ENCODE peak calls at places on chromosome 2, in five cellular contexts. R is fibroblast of mammary gland, Z is uterus, T is dorsolateral prefrontal cortex, N is fibroblast of lung. U is an unnamed sample.

GRCh38 chr2:39059366-39059952 is 61.4 kb downstream of the SOS1 start:
- DNase-seq in R (peak), Z (no peak), T (no peak), N (peak), U (no peak)

GRCh38 chr2:241870611-241871537 is 1.3 kb downstream of the RTP5 start:
- DNase-seq in R (no peak), Z (no peak), T (no peak), N (no peak), U (no peak)

GRCh38 chr2:168357799-168358504 is 98.1 kb upstream of the CERS6 start:
- DNase-seq in R (no peak), Z (no peak), T (no peak), N (no peak), U (no peak)

GRCh38 chr2:111898703-111899514 is 502 bp downstream of the MERTK start:
- DNase-seq in R (no peak), Z (no peak), T (no peak), N (peak), U (peak)

GRCh38 chr2:200422532-200423262 is 87.2 kb downstream of the KCTD18 start:
- DNase-seq in R (no peak), Z (no peak), T (no peak), N (no peak), U (no peak)

GRCh38 chr2:161842751-161843433 is 218.7 kb downstream of the SLC4A10 start:
- DNase-seq in R (no peak), Z (no peak), T (no peak), N (no peak), U (no peak)

GRCh38 chr2:55862269-55862668 is 61.3 kb downstream of the EFEMP1 start:
- DNase-seq in R (peak), Z (peak), T (no peak), N (peak), U (no peak)

GRCh38 chr2:220891405-220891804 is 680.7 kb downstream of the EPHA4 start:
- DNase-seq in R (peak), Z (no peak), T (no peak), N (peak), U (no peak)

GRCh38 chr2:121902616-121903015 is 147.2 kb downstream of the TSN start:
- DNase-seq in R (no peak), Z (no peak), T (no peak), N (no peak), U (no peak)

GRCh38 chr2:119065146-119065545 is 93.4 kb downstream of the C1QL2 start:
- DNase-seq in R (no peak), Z (no peak), T (no peak), N (no peak), U (no peak)

GRCh38 chr2:180621366-180621765 is 359.0 kb upstream of the UBE2E3 start:
- DNase-seq in R (no peak), Z (no peak), T (no peak), N (no peak), U (no peak)

GRCh38 chr2:5914831-5915611 is 222.8 kb downstream of the SOX11 start:
- DNase-seq in R (no peak), Z (no peak), T (no peak), N (peak), U (no peak)

GRCh38 chr2:5549061-5549601 is 143.1 kb upstream of the SOX11 start:
- DNase-seq in R (no peak), Z (no peak), T (no peak), N (peak), U (no peak)

GRCh38 chr2:44325897-44326296 is 35.4 kb downstream of the PREPL start:
- DNase-seq in R (no peak), Z (no peak), T (no peak), N (no peak), U (no peak)

GRCh38 chr2:204645018-204645775 is 99.9 kb downstream of the PARD3B start:
- DNase-seq in R (peak), Z (no peak), T (no peak), N (peak), U (no peak)

GRCh38 chr2:56191617-56192016 is 7.8 kb downstream of the CCDC85A start:
- DNase-seq in R (peak), Z (no peak), T (no peak), N (peak), U (no peak)

GRCh38 chr2:54855434-54855833 is 132.0 kb downstream of the EML6 start:
- DNase-seq in R (peak), Z (no peak), T (no peak), N (peak), U (no peak)

GRCh38 chr2:119025013-119025412 is 83.0 kb downstream of the MARCO start:
- DNase-seq in R (no peak), Z (no peak), T (no peak), N (no peak), U (no peak)

GRCh38 chr2:73947412-73948018 is 20.8 kb downstream of the DGUOK start:
- DNase-seq in R (no peak), Z (no peak), T (no peak), N (no peak), U (no peak)

GRCh38 chr2:222076978-222077690 is 221.7 kb downstream of the PAX3 start:
- DNase-seq in R (no peak), Z (no peak), T (no peak), N (peak), U (no peak)

GRCh38 chr2:128734521-128735295 is 416.0 kb upstream of the HS6ST1 start:
- DNase-seq in R (peak), Z (no peak), T (no peak), N (peak), U (peak)

GRCh38 chr2:67259581-67260347 is 137.4 kb upstream of the ETAA1 start:
- DNase-seq in R (peak), Z (peak), T (no peak), N (peak), U (no peak)

GRCh38 chr2:69997296-69998184 is 36.1 kb upstream of the ASPRV1 start:
- DNase-seq in R (peak), Z (no peak), T (no peak), N (peak), U (no peak)

GRCh38 chr2:223998983-223999382 is 40.1 kb downstream of the SERPINE2 start:
- DNase-seq in R (no peak), Z (no peak), T (no peak), N (peak), U (no peak)

GRCh38 chr2:74646829-74647482 is 1.2 kb downstream of the M1AP start:
- DNase-seq in R (no peak), Z (no peak), T (no peak), N (no peak), U (no peak)

GRCh38 chr2:226904592-226904991 is 68.7 kb downstream of the RHBDD1 start:
- DNase-seq in R (no peak), Z (no peak), T (no peak), N (no peak), U (no peak)

DNA sequence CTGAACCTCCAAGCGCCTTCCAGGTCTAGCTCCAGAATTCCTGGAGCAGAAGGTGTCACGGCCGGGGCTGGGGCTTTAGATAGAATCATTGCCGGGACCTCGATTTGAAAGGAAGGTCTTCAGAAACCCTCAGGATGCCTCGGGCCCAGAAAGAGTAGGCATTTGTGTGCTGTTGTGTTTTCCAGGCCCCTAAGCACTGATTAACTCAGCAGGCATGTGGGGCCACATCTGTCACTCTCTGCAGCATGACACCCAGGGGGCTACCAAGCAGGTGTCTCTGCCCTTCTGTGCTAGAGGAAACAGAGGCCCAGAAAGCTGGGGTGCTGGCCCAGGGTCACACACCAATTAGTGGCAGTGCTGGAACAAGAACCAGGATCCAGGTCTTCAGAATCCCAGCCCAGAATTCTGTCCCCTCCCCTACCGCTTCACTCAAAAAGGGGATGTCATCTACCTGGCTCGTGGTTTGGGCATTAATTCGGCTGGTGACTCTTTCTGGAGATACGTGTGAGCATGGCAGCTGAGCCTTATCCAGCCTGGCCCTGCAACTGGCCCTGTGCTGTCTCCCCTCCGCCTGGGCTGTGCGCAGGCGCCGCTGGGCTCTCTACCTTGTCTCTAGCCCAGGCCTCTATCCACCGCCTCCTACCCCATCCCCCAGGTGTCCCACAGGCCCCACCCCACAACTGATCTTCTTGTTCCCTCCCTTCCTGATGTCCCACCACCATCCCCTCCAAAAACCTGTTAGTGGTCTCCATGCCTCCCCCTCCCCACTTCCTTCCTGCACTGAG is 245.4 kb downstream of the ATAD2B start:
- DNase-seq in R (no peak), Z (no peak), T (no peak), N (no peak), U (no peak)
- TF ChIP-seq CTCF in R (no peak), Z (no peak), T (no peak), N (no peak), U (no peak)

GRCh38 chr2:103991591-103991990 is 862.3 kb upstream of the POU3F3 start:
- DNase-seq in R (no peak), Z (no peak), T (no peak), N (no peak), U (no peak)
- TF ChIP-seq CTCF in R (peak), Z (no peak), T (no peak), N (no peak), U (no peak)

DNA sequence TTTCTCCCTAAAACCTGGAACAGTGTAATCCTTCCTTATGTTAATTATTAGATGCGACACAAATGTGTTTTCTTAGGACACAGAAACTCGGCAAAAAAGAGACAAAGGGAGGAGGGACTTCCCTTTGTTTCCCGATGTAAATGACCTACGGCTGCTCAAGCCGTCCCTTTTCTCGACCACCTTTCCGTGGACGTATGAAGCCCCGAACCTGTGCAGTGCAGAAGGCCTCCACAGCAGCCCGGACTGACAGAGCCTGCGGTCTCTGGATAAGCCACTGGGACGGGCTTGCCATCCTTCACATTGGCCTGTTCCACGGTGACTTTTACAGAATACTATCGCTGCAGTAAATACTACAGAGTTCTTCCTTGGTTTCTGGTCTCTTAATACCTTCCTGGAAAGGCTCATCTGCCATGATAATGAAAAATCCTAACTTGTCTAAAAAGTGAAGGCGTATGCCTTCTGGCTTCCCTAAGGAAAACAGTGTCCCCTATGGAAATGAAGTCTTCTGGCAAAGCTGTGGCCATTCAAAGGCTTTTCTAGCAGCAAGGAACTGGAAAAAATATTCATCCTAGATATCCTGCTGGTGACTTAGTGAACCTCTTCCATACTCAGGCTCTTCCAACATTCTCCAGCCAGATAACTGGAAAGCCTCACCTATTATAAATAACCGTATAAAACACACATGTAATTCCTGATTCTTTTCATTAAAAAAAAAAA is 84.9 kb downstream of the RBMS1 start:
- DNase-seq in R (no peak), Z (no peak), T (no peak), N (no peak), U (no peak)
- TF ChIP-seq CTCF in R (no peak), Z (peak), T (no peak), N (no peak), U (no peak)

GRCh38 chr2:153787612-153788011 is 84.1 kb upstream of the GALNT13 start:
- DNase-seq in R (no peak), Z (no peak), T (no peak), N (no peak), U (no peak)
- TF ChIP-seq CTCF in R (peak), Z (no peak), T (no peak), N (no peak), U (no peak)

GRCh38 chr2:106841886-106842645 is 43.9 kb downstream of the ST6GAL2 start:
- DNase-seq in R (no peak), Z (no peak), T (no peak), N (no peak), U (no peak)
- TF ChIP-seq CTCF in R (no peak), Z (no peak), T (no peak), N (no peak), U (no peak)

GRCh38 chr2:239002960-239003932 is 155.4 kb downstream of the TWIST2 start:
- DNase-seq in R (peak), Z (peak), T (no peak), N (peak), U (no peak)
- TF ChIP-seq CTCF in R (peak), Z (no peak), T (no peak), N (peak), U (no peak)